ENCODE peak calls at places on chromosomes 3 and 15, in nine cellular contexts. D is AG04450, A is GM23248, O is body of pancreas, N is PC-3, F is pancreas, Z is sigmoid colon, K is Peyer's patch, I is iPS DF 6.9. V is an unnamed sample.

GRCh38 chr3:97021778-97022177 is 207.4 kb downstream of the EPHA6 start:
- DNase-seq in D (no peak), A (no peak), O (no peak), N (no peak), F (no peak), Z (no peak), K (no peak), I (no peak), V (no peak)

GRCh38 chr3:111072016-111072891 is 638 bp downstream of the NECTIN3 start:
- DNase-seq in D (no peak), A (peak; percentile 70), O (peak; percentile 39), N (peak; percentile 26), F (peak; percentile 82), Z (peak; percentile 69), K (peak; percentile 63), I (no peak), V (peak; percentile 66)

GRCh38 chr15:96042734-96043224 is 287.7 kb upstream of the NR2F2 start:
- DNase-seq in D (no peak), A (no peak), O (no peak), N (no peak), F (no peak), Z (no peak), K (no peak), I (no peak), V (no peak)

GRCh38 chr3:134350861-134351311 is 23.4 kb downstream of the AMOTL2 start:
- DNase-seq in D (no peak), A (peak; percentile 37), O (peak; percentile 90), N (peak; percentile 92), F (peak; percentile 91), Z (peak; percentile 62), K (peak; percentile 72), I (no peak), V (no peak)

GRCh38 chr15:31584195-31584594 is 257.6 kb downstream of the KLF13 start:
- DNase-seq in D (no peak), A (no peak), O (no peak), N (no peak), F (no peak), Z (no peak), K (no peak), I (no peak), V (no peak)

GRCh38 chr3:163726125-163726524 is 1352.2 kb downstream of the SI start:
- DNase-seq in D (no peak), A (no peak), O (no peak), N (no peak), F (no peak), Z (no peak), K (no peak), I (no peak), V (no peak)

GRCh38 chr15:92082217-92082843 is 228.8 kb downstream of the SLCO3A1 start:
- DNase-seq in D (peak; percentile 47), A (peak; percentile 80), O (peak; percentile 47), N (peak; percentile 73), F (no peak), Z (peak; percentile 80), K (peak; percentile 74), I (peak; percentile 74), V (peak; percentile 67)

GRCh38 chr3:47420511-47421484 is 40.0 kb downstream of the PTPN23 start:
- DNase-seq in D (peak; percentile 61), A (peak; percentile 87), O (peak; percentile 89), N (peak; percentile 96), F (peak; percentile 90), Z (peak; percentile 91), K (peak; percentile 95), I (peak; percentile 86), V (peak; percentile 83)

GRCh38 chr15:52334491-52335160 is 39.0 kb upstream of the MYO5C start:
- DNase-seq in D (no peak), A (peak; percentile 66), O (no peak), N (peak; percentile 85), F (no peak), Z (no peak), K (no peak), I (no peak), V (no peak)

DNA sequence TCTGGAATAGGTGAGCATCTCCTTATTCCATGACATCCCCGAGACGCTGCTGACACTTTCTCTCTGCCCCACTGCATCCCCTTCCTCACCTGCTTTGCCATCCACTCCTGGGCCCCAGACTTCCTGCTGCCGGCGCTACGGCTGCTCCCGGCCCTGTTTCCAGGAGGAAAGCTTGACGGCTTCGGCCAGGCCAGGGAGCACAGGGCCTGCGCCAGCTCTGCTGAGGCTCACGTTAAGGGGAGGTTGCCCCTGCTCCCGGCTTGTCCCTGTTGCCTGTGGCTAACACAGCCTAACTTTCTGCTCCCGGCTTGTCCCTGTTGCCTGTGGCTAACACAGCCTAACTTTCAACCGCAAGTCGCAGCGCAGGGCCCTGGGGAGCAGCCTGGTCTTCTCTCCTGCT is 177.3 kb upstream of the RGMA start:
- DNase-seq in D (no peak), A (no peak), O (no peak), N (no peak), F (no peak), Z (no peak), K (no peak), I (no peak), V (no peak)
- H3K9me3 ChIP-seq in D (peaks cover 67% of the 10 kb centered on the region), A (no peaks in the 10 kb centered on the region), O (no peaks in the 10 kb centered on the region), N (no peaks in the 10 kb centered on the region), F (no peaks in the 10 kb centered on the region), Z (no peaks in the 10 kb centered on the region), K (peaks cover 3% of the 10 kb centered on the region), I (no peaks in the 10 kb centered on the region), V (peaks cover 14% of the 10 kb centered on the region)

DNA sequence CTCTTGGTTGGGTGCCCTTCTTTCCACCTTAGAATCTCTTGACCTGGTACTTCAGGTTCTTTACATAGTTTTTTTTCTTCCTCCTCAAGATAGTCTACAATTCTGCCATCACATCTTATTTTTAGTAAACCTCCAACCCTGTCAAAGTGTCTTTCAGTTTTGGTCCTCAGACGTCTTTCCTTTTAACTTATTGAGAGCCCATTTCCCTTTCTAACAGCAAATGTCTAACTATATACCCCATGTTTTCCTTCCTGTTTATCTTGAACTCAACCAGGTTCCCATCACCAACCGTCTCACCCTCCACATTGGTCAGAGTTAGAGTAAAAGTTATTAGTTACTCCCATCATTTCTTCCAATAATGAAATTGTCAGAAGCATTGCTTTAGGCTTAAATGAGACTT is 10.4 kb downstream of the KBTBD12 start:
- DNase-seq in D (no peak), A (no peak), O (no peak), N (no peak), F (no peak), Z (no peak), K (no peak), I (no peak), V (no peak)
- H3K9me3 ChIP-seq in D (no peaks in the 10 kb centered on the region), A (no peaks in the 10 kb centered on the region), O (no peaks in the 10 kb centered on the region), N (no peaks in the 10 kb centered on the region), F (no peaks in the 10 kb centered on the region), Z (no peaks in the 10 kb centered on the region), K (no peaks in the 10 kb centered on the region), I (no peaks in the 10 kb centered on the region), V (no peaks in the 10 kb centered on the region)

GRCh38 chr3:197244751-197245150 is 53.7 kb downstream of the DLG1 start:
- DNase-seq in D (no peak), A (no peak), O (no peak), N (no peak), F (no peak), Z (no peak), K (no peak), I (no peak), V (no peak)

GRCh38 chr3:197239857-197240256 is 58.6 kb downstream of the DLG1 start:
- DNase-seq in D (no peak), A (no peak), O (no peak), N (no peak), F (no peak), Z (no peak), K (no peak), I (no peak), V (no peak)

GRCh38 chr3:197241173-197241572 is 57.2 kb downstream of the DLG1 start:
- DNase-seq in D (no peak), A (no peak), O (no peak), N (no peak), F (no peak), Z (no peak), K (no peak), I (no peak), V (no peak)

GRCh38 chr3:197238842-197239241 is 59.6 kb downstream of the DLG1 start:
- DNase-seq in D (no peak), A (no peak), O (no peak), N (no peak), F (no peak), Z (no peak), K (no peak), I (no peak), V (no peak)

DNA sequence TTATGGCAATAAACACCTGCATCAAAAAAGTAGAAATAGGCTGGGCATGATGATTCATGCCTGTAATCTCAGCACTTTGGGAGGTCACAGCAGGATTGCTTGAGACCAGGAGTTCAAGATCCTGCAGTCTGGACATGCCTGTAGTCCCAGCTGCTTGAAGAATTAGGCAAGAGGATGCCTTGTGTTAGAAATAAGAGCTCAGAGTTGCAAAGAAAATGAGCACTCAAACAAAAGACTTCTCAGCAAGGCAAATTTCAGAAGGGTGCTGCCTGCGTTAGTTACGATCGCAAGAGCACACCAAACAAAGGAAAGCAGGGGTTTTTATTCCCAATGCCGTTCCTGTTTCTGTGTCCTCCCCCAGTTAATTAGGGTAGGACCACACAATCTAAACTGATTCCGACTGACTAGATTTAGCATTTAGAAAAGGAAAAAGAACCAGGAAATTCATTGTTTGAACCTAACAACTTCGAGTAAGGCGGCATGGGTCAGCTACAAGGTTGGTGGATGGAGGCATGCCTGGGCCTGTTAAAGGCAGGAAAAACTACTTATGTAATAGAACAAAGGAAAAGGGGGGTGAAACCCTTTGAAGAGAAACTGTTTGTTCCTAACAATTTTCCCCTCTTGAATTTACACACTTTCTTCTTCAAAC is 55.5 kb downstream of the DLG1 start:
- DNase-seq in D (no peak), A (no peak), O (no peak), N (no peak), F (no peak), Z (no peak), K (no peak), I (no peak), V (no peak)
- H3K9me3 ChIP-seq in D (peaks cover 16% of the 10 kb centered on the region), A (peaks cover 15% of the 10 kb centered on the region), O (peaks cover 10% of the 10 kb centered on the region), N (peaks cover 38% of the 10 kb centered on the region), F (no peaks in the 10 kb centered on the region), Z (peaks cover 11% of the 10 kb centered on the region), K (peaks cover 11% of the 10 kb centered on the region), I (peaks cover 2% of the 10 kb centered on the region), V (peaks cover 10% of the 10 kb centered on the region)

GRCh38 chr3:136189043-136189442 is 7.1 kb downstream of the MSL2 start:
- DNase-seq in D (no peak), A (no peak), O (no peak), N (no peak), F (no peak), Z (no peak), K (no peak), I (no peak), V (no peak)
- H3K9me3 ChIP-seq in D (no peaks in the 10 kb centered on the region), A (no peaks in the 10 kb centered on the region), O (no peaks in the 10 kb centered on the region), N (no peaks in the 10 kb centered on the region), F (no peaks in the 10 kb centered on the region), Z (no peaks in the 10 kb centered on the region), K (no peaks in the 10 kb centered on the region), I (no peaks in the 10 kb centered on the region), V (no peaks in the 10 kb centered on the region)